ENCODE peak calls at places on chromosome 19, in nine cellular contexts. One of them, this sample, is unnamed.

GRCh38 chr19:48734625-48735024 is 5.8 kb downstream of the RASIP1 start:
- DNase-seq in right atrium auricular region: no peak
- DNase-seq in WERI-Rb-1: no peak
- DNase-seq in CD4-positive, alpha-beta T cell: no peak
- DNase-seq in psoas muscle: no peak
- DNase-seq in fibroblast of the aortic adventitia: no peak
- DNase-seq in GM13977: no peak
- DNase-seq in nephron progenitor cell: no peak
- DNase-seq in CD8-positive, alpha-beta T cell: no peak
- DNase-seq in this sample: no peak

GRCh38 chr19:30287973-30288372 is 84.2 kb upstream of the ZNF536 start:
- DNase-seq in GM13977: no peak
- DNase-seq in CD4-positive, alpha-beta T cell: no peak
- DNase-seq in CD8-positive, alpha-beta T cell: no peak
- DNase-seq in fibroblast of the aortic adventitia: no peak
- DNase-seq in nephron progenitor cell: no peak
- DNase-seq in right atrium auricular region: no peak
- DNase-seq in psoas muscle: no peak
- DNase-seq in WERI-Rb-1: no peak
- DNase-seq in this sample: no peak

GRCh38 chr19:33248553-33248953 is 22.9 kb upstream of the SLC7A10 start:
- DNase-seq in nephron progenitor cell: peak; percentile 35
- DNase-seq in GM13977: no peak
- DNase-seq in WERI-Rb-1: no peak
- DNase-seq in CD4-positive, alpha-beta T cell: no peak
- DNase-seq in psoas muscle: peak; percentile 47
- DNase-seq in fibroblast of the aortic adventitia: no peak
- DNase-seq in right atrium auricular region: no peak
- DNase-seq in CD8-positive, alpha-beta T cell: no peak
- DNase-seq in this sample: no peak

GRCh38 chr19:10043286-10043927 is 30.1 kb downstream of the RDH8 start:
- DNase-seq in WERI-Rb-1: no peak
- DNase-seq in GM13977: no peak
- DNase-seq in CD8-positive, alpha-beta T cell: no peak
- DNase-seq in CD4-positive, alpha-beta T cell: no peak
- DNase-seq in psoas muscle: no peak
- DNase-seq in nephron progenitor cell: no peak
- DNase-seq in right atrium auricular region: no peak
- DNase-seq in fibroblast of the aortic adventitia: peak; percentile 52
- DNase-seq in this sample: no peak

GRCh38 chr19:49818691-49819331 is 722 bp downstream of the MED25 start:
- DNase-seq in CD4-positive, alpha-beta T cell: no peak
- DNase-seq in CD8-positive, alpha-beta T cell: no peak
- DNase-seq in psoas muscle: no peak
- DNase-seq in WERI-Rb-1: no peak
- DNase-seq in nephron progenitor cell: no peak
- DNase-seq in fibroblast of the aortic adventitia: no peak
- DNase-seq in right atrium auricular region: no peak
- DNase-seq in GM13977: no peak
- DNase-seq in this sample: no peak

GRCh38 chr19:18856385-18857126 is 24.8 kb downstream of the UPF1 start:
- DNase-seq in CD4-positive, alpha-beta T cell: no peak
- DNase-seq in psoas muscle: no peak
- DNase-seq in GM13977: no peak
- DNase-seq in WERI-Rb-1: peak; percentile 57
- DNase-seq in right atrium auricular region: no peak
- DNase-seq in CD8-positive, alpha-beta T cell: no peak
- DNase-seq in nephron progenitor cell: no peak
- DNase-seq in fibroblast of the aortic adventitia: peak; percentile 51
- DNase-seq in this sample: no peak

GRCh38 chr19:29770653-29771052 is 41.1 kb upstream of the CCNE1 start:
- DNase-seq in psoas muscle: no peak
- DNase-seq in nephron progenitor cell: no peak
- DNase-seq in right atrium auricular region: no peak
- DNase-seq in CD8-positive, alpha-beta T cell: no peak
- DNase-seq in CD4-positive, alpha-beta T cell: no peak
- DNase-seq in fibroblast of the aortic adventitia: no peak
- DNase-seq in WERI-Rb-1: no peak
- DNase-seq in GM13977: no peak
- DNase-seq in this sample: no peak

GRCh38 chr19:4707956-4708650 is 15.5 kb downstream of the DPP9 start:
- DNase-seq in fibroblast of the aortic adventitia: peak; percentile 41
- DNase-seq in nephron progenitor cell: no peak
- DNase-seq in GM13977: no peak
- DNase-seq in right atrium auricular region: no peak
- DNase-seq in CD8-positive, alpha-beta T cell: no peak
- DNase-seq in CD4-positive, alpha-beta T cell: no peak
- DNase-seq in WERI-Rb-1: no peak
- DNase-seq in psoas muscle: peak; percentile 80
- DNase-seq in this sample: no peak

GRCh38 chr19:18699403-18700054 is 16.0 kb downstream of the CRTC1 start:
- DNase-seq in nephron progenitor cell: no peak
- DNase-seq in WERI-Rb-1: no peak
- DNase-seq in GM13977: no peak
- DNase-seq in right atrium auricular region: no peak
- DNase-seq in CD8-positive, alpha-beta T cell: no peak
- DNase-seq in CD4-positive, alpha-beta T cell: no peak
- DNase-seq in fibroblast of the aortic adventitia: no peak
- DNase-seq in psoas muscle: no peak
- DNase-seq in this sample: no peak

GRCh38 chr19:2064395-2064787 is 13.3 kb upstream of the MKNK2 start:
- DNase-seq in fibroblast of the aortic adventitia: no peak
- DNase-seq in CD4-positive, alpha-beta T cell: no peak
- DNase-seq in psoas muscle: peak; percentile 88
- DNase-seq in right atrium auricular region: no peak
- DNase-seq in CD8-positive, alpha-beta T cell: no peak
- DNase-seq in WERI-Rb-1: no peak
- DNase-seq in nephron progenitor cell: no peak
- DNase-seq in GM13977: no peak
- DNase-seq in this sample: no peak

GRCh38 chr19:47587295-47587694 is 14.3 kb upstream of the ZNF541 start:
- DNase-seq in CD4-positive, alpha-beta T cell: no peak
- DNase-seq in right atrium auricular region: no peak
- DNase-seq in nephron progenitor cell: no peak
- DNase-seq in WERI-Rb-1: no peak
- DNase-seq in psoas muscle: peak; percentile 3
- DNase-seq in fibroblast of the aortic adventitia: no peak
- DNase-seq in GM13977: no peak
- DNase-seq in CD8-positive, alpha-beta T cell: no peak
- DNase-seq in this sample: no peak
- TF ChIP-seq CTCF in CD4-positive, alpha-beta T cell: no peak
- TF ChIP-seq CTCF in right atrium auricular region: no peak
- TF ChIP-seq CTCF in nephron progenitor cell: no peak
- TF ChIP-seq CTCF in WERI-Rb-1: no peak
- TF ChIP-seq CTCF in psoas muscle: no peak
- TF ChIP-seq CTCF in fibroblast of the aortic adventitia: no peak
- TF ChIP-seq CTCF in GM13977: no peak
- TF ChIP-seq CTCF in CD8-positive, alpha-beta T cell: no peak
- TF ChIP-seq CTCF in this sample: no peak

GRCh38 chr19:55520691-55521292 is 16.1 kb downstream of the SBK2 start:
- DNase-seq in nephron progenitor cell: no peak
- DNase-seq in WERI-Rb-1: no peak
- DNase-seq in CD4-positive, alpha-beta T cell: no peak
- DNase-seq in CD8-positive, alpha-beta T cell: no peak
- DNase-seq in right atrium auricular region: no peak
- DNase-seq in GM13977: no peak
- DNase-seq in fibroblast of the aortic adventitia: no peak
- DNase-seq in psoas muscle: peak; percentile 73
- DNase-seq in this sample: no peak

GRCh38 chr19:55519461-55520311 is 17.2 kb downstream of the SBK2 start:
- DNase-seq in WERI-Rb-1: no peak
- DNase-seq in CD4-positive, alpha-beta T cell: no peak
- DNase-seq in CD8-positive, alpha-beta T cell: no peak
- DNase-seq in right atrium auricular region: no peak
- DNase-seq in psoas muscle: no peak
- DNase-seq in GM13977: no peak
- DNase-seq in fibroblast of the aortic adventitia: peak; percentile 73
- DNase-seq in nephron progenitor cell: no peak
- DNase-seq in this sample: no peak

GRCh38 chr19:55516878-55517620 is 19.9 kb downstream of the SBK2 start:
- DNase-seq in WERI-Rb-1: peak; percentile 91
- DNase-seq in right atrium auricular region: peak; percentile 96
- DNase-seq in GM13977: peak; percentile 100
- DNase-seq in fibroblast of the aortic adventitia: peak; percentile 92
- DNase-seq in CD4-positive, alpha-beta T cell: peak; percentile 88
- DNase-seq in nephron progenitor cell: peak; percentile 93
- DNase-seq in CD8-positive, alpha-beta T cell: peak; percentile 95
- DNase-seq in psoas muscle: peak; percentile 97
- DNase-seq in this sample: peak; percentile 100
- TF ChIP-seq CTCF in WERI-Rb-1: peak; percentile 83
- TF ChIP-seq CTCF in right atrium auricular region: peak; percentile 63
- TF ChIP-seq CTCF in GM13977: peak; percentile 94
- TF ChIP-seq CTCF in fibroblast of the aortic adventitia: peak; percentile 93
- TF ChIP-seq CTCF in CD4-positive, alpha-beta T cell: peak; percentile 78
- TF ChIP-seq CTCF in nephron progenitor cell: peak; percentile 58
- TF ChIP-seq CTCF in CD8-positive, alpha-beta T cell: peak; percentile 76
- TF ChIP-seq CTCF in psoas muscle: peak; percentile 78
- TF ChIP-seq CTCF in this sample: peak; percentile 94

GRCh38 chr19:628168-628567 is 5.2 kb downstream of the POLRMT start:
- DNase-seq in GM13977: no peak
- DNase-seq in psoas muscle: no peak
- DNase-seq in WERI-Rb-1: peak; percentile 45
- DNase-seq in CD8-positive, alpha-beta T cell: no peak
- DNase-seq in CD4-positive, alpha-beta T cell: no peak
- DNase-seq in fibroblast of the aortic adventitia: no peak
- DNase-seq in nephron progenitor cell: peak; percentile 43
- DNase-seq in right atrium auricular region: no peak
- DNase-seq in this sample: no peak
- TF ChIP-seq CTCF in GM13977: peak; percentile 45
- TF ChIP-seq CTCF in psoas muscle: no peak
- TF ChIP-seq CTCF in WERI-Rb-1: peak; percentile 82
- TF ChIP-seq CTCF in CD8-positive, alpha-beta T cell: no peak
- TF ChIP-seq CTCF in CD4-positive, alpha-beta T cell: no peak
- TF ChIP-seq CTCF in fibroblast of the aortic adventitia: peak; percentile 37
- TF ChIP-seq CTCF in nephron progenitor cell: no peak
- TF ChIP-seq CTCF in right atrium auricular region: no peak
- TF ChIP-seq CTCF in this sample: no peak

GRCh38 chr19:40550951-40551350 is 25.7 kb upstream of the SHKBP1 start:
- DNase-seq in psoas muscle: no peak
- DNase-seq in CD4-positive, alpha-beta T cell: no peak
- DNase-seq in fibroblast of the aortic adventitia: no peak
- DNase-seq in right atrium auricular region: no peak
- DNase-seq in WERI-Rb-1: no peak
- DNase-seq in nephron progenitor cell: no peak
- DNase-seq in CD8-positive, alpha-beta T cell: no peak
- DNase-seq in GM13977: no peak
- DNase-seq in this sample: no peak

GRCh38 chr19:40553885-40554857 is 22.5 kb upstream of the SHKBP1 start:
- DNase-seq in CD4-positive, alpha-beta T cell: no peak
- DNase-seq in CD8-positive, alpha-beta T cell: no peak
- DNase-seq in fibroblast of the aortic adventitia: no peak
- DNase-seq in WERI-Rb-1: no peak
- DNase-seq in GM13977: no peak
- DNase-seq in right atrium auricular region: no peak
- DNase-seq in nephron progenitor cell: peak; percentile 42
- DNase-seq in psoas muscle: no peak
- DNase-seq in this sample: no peak

GRCh38 chr19:40552848-40553247 is 23.8 kb upstream of the SHKBP1 start:
- DNase-seq in WERI-Rb-1: no peak
- DNase-seq in right atrium auricular region: no peak
- DNase-seq in nephron progenitor cell: no peak
- DNase-seq in psoas muscle: no peak
- DNase-seq in fibroblast of the aortic adventitia: no peak
- DNase-seq in GM13977: no peak
- DNase-seq in CD4-positive, alpha-beta T cell: no peak
- DNase-seq in CD8-positive, alpha-beta T cell: no peak
- DNase-seq in this sample: no peak

DNA sequence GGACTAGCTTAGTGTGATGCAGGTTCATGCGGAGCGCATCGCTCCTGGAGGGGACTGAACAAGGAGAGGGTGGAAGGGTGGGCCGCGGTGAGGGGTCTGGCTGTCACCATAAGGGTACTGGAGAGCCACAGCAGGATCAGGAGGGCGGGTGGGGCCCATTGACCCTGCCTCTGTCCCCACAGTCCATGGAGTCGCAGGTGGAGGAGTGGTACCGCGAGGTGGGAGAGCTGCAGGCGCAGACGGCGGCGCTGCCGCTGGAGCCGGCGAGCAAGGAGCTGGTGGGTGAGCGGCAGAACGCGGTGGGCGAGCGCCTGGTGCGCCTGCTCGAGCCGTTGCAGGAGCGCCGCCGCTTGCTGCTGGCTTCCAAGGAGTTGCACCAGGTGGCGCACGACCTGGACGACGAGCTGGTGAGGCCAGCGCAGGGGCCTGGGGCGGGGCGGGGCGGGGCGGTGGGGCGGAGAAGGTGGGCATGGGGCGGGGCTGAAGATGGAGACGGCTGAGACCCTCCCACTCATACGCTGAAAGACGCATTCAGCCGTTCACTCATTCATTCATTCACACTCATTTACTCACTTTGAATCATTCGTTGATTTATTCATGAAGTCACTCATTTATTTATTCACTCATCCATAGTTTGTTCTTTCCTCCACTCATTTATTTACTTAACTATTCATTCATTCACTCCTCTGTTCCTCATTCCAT is 27.5 kb upstream of the SHKBP1 start:
- DNase-seq in CD4-positive, alpha-beta T cell: peak; percentile 58
- DNase-seq in nephron progenitor cell: peak; percentile 92
- DNase-seq in psoas muscle: peak; percentile 77
- DNase-seq in GM13977: peak; percentile 89
- DNase-seq in WERI-Rb-1: peak; percentile 90
- DNase-seq in right atrium auricular region: no peak
- DNase-seq in CD8-positive, alpha-beta T cell: peak; percentile 74
- DNase-seq in fibroblast of the aortic adventitia: peak; percentile 27
- DNase-seq in this sample: peak; percentile 90
- TF ChIP-seq CTCF in CD4-positive, alpha-beta T cell: peak; percentile 66
- TF ChIP-seq CTCF in nephron progenitor cell: peak; percentile 42
- TF ChIP-seq CTCF in psoas muscle: peak; percentile 33
- TF ChIP-seq CTCF in GM13977: peak; percentile 78
- TF ChIP-seq CTCF in WERI-Rb-1: peak; percentile 66
- TF ChIP-seq CTCF in right atrium auricular region: peak; percentile 53
- TF ChIP-seq CTCF in CD8-positive, alpha-beta T cell: peak; percentile 55
- TF ChIP-seq CTCF in fibroblast of the aortic adventitia: peak; percentile 49
- TF ChIP-seq CTCF in this sample: peak; percentile 62

DNA sequence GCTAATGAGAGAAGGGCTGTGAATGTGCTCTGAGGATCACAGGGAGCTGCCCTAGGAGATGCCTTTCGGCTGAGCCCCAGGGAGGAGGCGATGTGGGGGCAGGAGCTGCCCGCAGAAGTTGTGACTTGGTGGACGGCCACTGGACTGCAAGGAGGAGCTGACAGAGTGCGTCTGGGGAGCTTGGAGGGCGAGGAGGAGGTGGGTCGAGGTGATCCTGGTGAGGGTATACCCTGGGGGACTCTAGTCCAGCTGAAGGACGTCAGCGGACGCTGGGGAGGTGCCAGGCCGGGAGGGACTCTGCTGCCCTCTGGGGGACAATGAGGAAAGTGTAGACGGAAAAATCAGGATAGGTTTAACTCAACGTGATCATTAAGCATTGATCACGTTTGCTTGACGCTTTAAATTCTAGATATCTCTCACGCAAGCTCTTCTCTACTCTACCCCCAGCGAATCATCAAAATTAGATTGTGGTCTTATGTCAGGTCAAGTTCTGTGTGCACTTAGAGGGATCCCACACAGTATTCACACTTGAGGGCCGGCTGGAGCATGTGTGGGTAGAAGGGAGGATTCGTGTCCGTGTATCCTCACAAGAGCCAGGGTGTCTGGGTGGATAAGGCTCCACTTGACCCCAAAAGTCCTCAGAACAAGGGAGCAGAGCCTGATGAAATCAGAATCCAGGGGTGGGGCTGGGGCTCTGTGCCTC is 3.3 kb upstream of the CEACAM7 start:
- DNase-seq in GM13977: peak; percentile 58
- DNase-seq in WERI-Rb-1: peak; percentile 43
- DNase-seq in CD8-positive, alpha-beta T cell: peak; percentile 42
- DNase-seq in right atrium auricular region: peak; percentile 9
- DNase-seq in fibroblast of the aortic adventitia: no peak
- DNase-seq in CD4-positive, alpha-beta T cell: peak; percentile 8
- DNase-seq in psoas muscle: no peak
- DNase-seq in nephron progenitor cell: no peak
- DNase-seq in this sample: peak; percentile 64
- TF ChIP-seq CTCF in GM13977: peak; percentile 59
- TF ChIP-seq CTCF in WERI-Rb-1: peak; percentile 71
- TF ChIP-seq CTCF in CD8-positive, alpha-beta T cell: peak; percentile 49
- TF ChIP-seq CTCF in right atrium auricular region: no peak
- TF ChIP-seq CTCF in fibroblast of the aortic adventitia: peak; percentile 68
- TF ChIP-seq CTCF in CD4-positive, alpha-beta T cell: peak; percentile 59
- TF ChIP-seq CTCF in psoas muscle: no peak
- TF ChIP-seq CTCF in nephron progenitor cell: no peak
- TF ChIP-seq CTCF in this sample: peak; percentile 65